ENCODE peak calls at places on chromosome 9, in eight cellular contexts. One of them, this sample, is unnamed.

GRCh38 chr9:134626576-134627416 is 14.8 kb upstream of the COL5A1 start:
- DNase-seq in CD8-positive, alpha-beta memory T cell: no peak
- DNase-seq in A549: no peak
- DNase-seq in prostate gland: no peak
- DNase-seq in ovary: peak; percentile 6
- DNase-seq in HCT116: no peak
- DNase-seq in right cardiac atrium: peak; percentile 35
- DNase-seq in K562: no peak
- DNase-seq in this sample: no peak

GRCh38 chr9:121645853-121646807 is 5.3 kb upstream of the DAB2IP start:
- DNase-seq in HCT116: no peak
- DNase-seq in prostate gland: no peak
- DNase-seq in right cardiac atrium: peak; percentile 57
- DNase-seq in K562: no peak
- DNase-seq in CD8-positive, alpha-beta memory T cell: no peak
- DNase-seq in ovary: no peak
- DNase-seq in A549: no peak
- DNase-seq in this sample: no peak

GRCh38 chr9:100700689-100701318 is 122.9 kb downstream of the CAVIN4 start:
- DNase-seq in prostate gland: no peak
- DNase-seq in A549: peak; percentile 38
- DNase-seq in K562: peak; percentile 32
- DNase-seq in CD8-positive, alpha-beta memory T cell: no peak
- DNase-seq in HCT116: peak; percentile 32
- DNase-seq in ovary: no peak
- DNase-seq in right cardiac atrium: no peak
- DNase-seq in this sample: no peak

GRCh38 chr9:100206899-100207298 is 107.9 kb downstream of the INVS start:
- DNase-seq in CD8-positive, alpha-beta memory T cell: no peak
- DNase-seq in K562: no peak
- DNase-seq in HCT116: no peak
- DNase-seq in A549: no peak
- DNase-seq in ovary: no peak
- DNase-seq in prostate gland: no peak
- DNase-seq in right cardiac atrium: no peak
- DNase-seq in this sample: no peak

GRCh38 chr9:129311638-129312037 is 133.6 kb upstream of the IER5L start:
- DNase-seq in ovary: no peak
- DNase-seq in CD8-positive, alpha-beta memory T cell: no peak
- DNase-seq in prostate gland: no peak
- DNase-seq in right cardiac atrium: no peak
- DNase-seq in A549: no peak
- DNase-seq in K562: no peak
- DNase-seq in HCT116: no peak
- DNase-seq in this sample: peak; percentile 34

GRCh38 chr9:86407022-86407421 is 52.8 kb upstream of the TUT7 start:
- DNase-seq in right cardiac atrium: no peak
- DNase-seq in prostate gland: peak; percentile 63
- DNase-seq in ovary: no peak
- DNase-seq in A549: peak; percentile 22
- DNase-seq in HCT116: no peak
- DNase-seq in K562: no peak
- DNase-seq in CD8-positive, alpha-beta memory T cell: no peak
- DNase-seq in this sample: no peak

GRCh38 chr9:86947146-86948081 is at the start of gene GAS1:
- DNase-seq in ovary: peak; percentile 89
- DNase-seq in K562: peak; percentile 23
- DNase-seq in right cardiac atrium: peak; percentile 95
- DNase-seq in prostate gland: peak; percentile 90
- DNase-seq in HCT116: peak; percentile 41
- DNase-seq in A549: peak; percentile 81
- DNase-seq in CD8-positive, alpha-beta memory T cell: peak; percentile 38
- DNase-seq in this sample: peak; percentile 96

GRCh38 chr9:88218721-88219120 is 80.4 kb upstream of the SPATA31C2 start:
- DNase-seq in prostate gland: no peak
- DNase-seq in ovary: no peak
- DNase-seq in CD8-positive, alpha-beta memory T cell: no peak
- DNase-seq in A549: no peak
- DNase-seq in HCT116: no peak
- DNase-seq in K562: no peak
- DNase-seq in right cardiac atrium: no peak
- DNase-seq in this sample: no peak

GRCh38 chr9:1050125-1050895 is at the start of gene DMRT2:
- DNase-seq in HCT116: peak; percentile 0
- DNase-seq in A549: peak; percentile 85
- DNase-seq in ovary: peak; percentile 36
- DNase-seq in prostate gland: peak; percentile 75
- DNase-seq in K562: peak; percentile 35
- DNase-seq in CD8-positive, alpha-beta memory T cell: no peak
- DNase-seq in right cardiac atrium: peak; percentile 86
- DNase-seq in this sample: peak; percentile 90

GRCh38 chr9:84238652-84239051 is 101.9 kb downstream of the SLC28A3 start:
- DNase-seq in CD8-positive, alpha-beta memory T cell: no peak
- DNase-seq in K562: peak; percentile 12
- DNase-seq in prostate gland: no peak
- DNase-seq in right cardiac atrium: no peak
- DNase-seq in HCT116: peak; percentile 42
- DNase-seq in A549: peak; percentile 63
- DNase-seq in ovary: no peak
- DNase-seq in this sample: no peak

GRCh38 chr9:110753734-110754231 is 85.2 kb downstream of the MUSK start:
- DNase-seq in right cardiac atrium: no peak
- DNase-seq in HCT116: no peak
- DNase-seq in prostate gland: no peak
- DNase-seq in K562: no peak
- DNase-seq in A549: no peak
- DNase-seq in CD8-positive, alpha-beta memory T cell: no peak
- DNase-seq in ovary: no peak
- DNase-seq in this sample: no peak

GRCh38 chr9:128026255-128027165 is 40.6 kb downstream of the NAIF1 start:
- DNase-seq in HCT116: no peak
- DNase-seq in right cardiac atrium: no peak
- DNase-seq in ovary: no peak
- DNase-seq in K562: no peak
- DNase-seq in prostate gland: no peak
- DNase-seq in CD8-positive, alpha-beta memory T cell: peak; percentile 64
- DNase-seq in A549: peak; percentile 42
- DNase-seq in this sample: no peak

GRCh38 chr9:128024761-128025308 is 42.3 kb downstream of the NAIF1 start:
- DNase-seq in CD8-positive, alpha-beta memory T cell: no peak
- DNase-seq in ovary: no peak
- DNase-seq in K562: no peak
- DNase-seq in HCT116: no peak
- DNase-seq in right cardiac atrium: no peak
- DNase-seq in prostate gland: no peak
- DNase-seq in A549: no peak
- DNase-seq in this sample: no peak

GRCh38 chr9:128025756-128026155 is 41.4 kb downstream of the NAIF1 start:
- DNase-seq in ovary: no peak
- DNase-seq in CD8-positive, alpha-beta memory T cell: no peak
- DNase-seq in HCT116: no peak
- DNase-seq in right cardiac atrium: no peak
- DNase-seq in A549: no peak
- DNase-seq in K562: no peak
- DNase-seq in prostate gland: no peak
- DNase-seq in this sample: no peak

GRCh38 chr9:128027705-128028104 is 39.4 kb downstream of the NAIF1 start:
- DNase-seq in ovary: no peak
- DNase-seq in CD8-positive, alpha-beta memory T cell: no peak
- DNase-seq in A549: no peak
- DNase-seq in prostate gland: no peak
- DNase-seq in HCT116: no peak
- DNase-seq in K562: no peak
- DNase-seq in right cardiac atrium: no peak
- DNase-seq in this sample: no peak

GRCh38 chr9:128027166-128027539 is 40.0 kb downstream of the NAIF1 start:
- DNase-seq in CD8-positive, alpha-beta memory T cell: peak; percentile 31
- DNase-seq in A549: no peak
- DNase-seq in HCT116: no peak
- DNase-seq in K562: no peak
- DNase-seq in prostate gland: no peak
- DNase-seq in ovary: no peak
- DNase-seq in right cardiac atrium: no peak
- DNase-seq in this sample: no peak
- H3K4me3 ChIP-seq in CD8-positive, alpha-beta memory T cell: peak overlapping the region; percentile 60
- H3K4me3 ChIP-seq in A549: no peak overlapping the region
- H3K4me3 ChIP-seq in HCT116: no peak overlapping the region
- H3K4me3 ChIP-seq in K562: no peak overlapping the region
- H3K4me3 ChIP-seq in prostate gland: no peak overlapping the region
- H3K4me3 ChIP-seq in ovary: no peak overlapping the region
- H3K4me3 ChIP-seq in right cardiac atrium: no peak overlapping the region
- H3K4me3 ChIP-seq in this sample: no peak overlapping the region

DNA sequence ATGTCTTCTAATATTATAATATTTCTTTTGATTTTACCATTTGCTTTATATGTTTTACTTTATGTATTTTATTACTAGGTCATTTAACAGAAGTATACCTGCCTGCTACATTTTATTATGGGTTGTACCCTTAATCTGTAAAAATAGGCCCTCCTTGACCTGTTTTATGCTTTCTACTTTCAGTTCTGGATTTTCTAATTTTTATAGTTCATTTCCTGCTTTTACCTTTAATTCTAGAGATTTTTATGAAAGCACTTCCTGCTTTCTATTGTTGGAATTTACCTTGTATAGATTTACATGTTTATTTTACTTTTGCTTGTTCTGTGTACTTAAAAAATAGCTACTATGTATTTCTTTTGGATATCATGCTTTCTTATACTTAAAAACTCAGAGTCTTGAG is 20.6 kb downstream of the ZNF618 start:
- DNase-seq in ovary: no peak
- DNase-seq in A549: no peak
- DNase-seq in HCT116: no peak
- DNase-seq in CD8-positive, alpha-beta memory T cell: no peak
- DNase-seq in prostate gland: no peak
- DNase-seq in right cardiac atrium: no peak
- DNase-seq in K562: no peak
- DNase-seq in this sample: no peak
- H3K27ac ChIP-seq in ovary: no peak overlapping the region
- H3K27ac ChIP-seq in A549: no peak overlapping the region
- H3K27ac ChIP-seq in HCT116: no peak overlapping the region
- H3K27ac ChIP-seq in CD8-positive, alpha-beta memory T cell: no peak overlapping the region
- H3K27ac ChIP-seq in prostate gland: no peak overlapping the region
- H3K27ac ChIP-seq in right cardiac atrium: no peak overlapping the region
- H3K27ac ChIP-seq in K562: no peak overlapping the region
- H3K27ac ChIP-seq in this sample: no peak overlapping the region

DNA sequence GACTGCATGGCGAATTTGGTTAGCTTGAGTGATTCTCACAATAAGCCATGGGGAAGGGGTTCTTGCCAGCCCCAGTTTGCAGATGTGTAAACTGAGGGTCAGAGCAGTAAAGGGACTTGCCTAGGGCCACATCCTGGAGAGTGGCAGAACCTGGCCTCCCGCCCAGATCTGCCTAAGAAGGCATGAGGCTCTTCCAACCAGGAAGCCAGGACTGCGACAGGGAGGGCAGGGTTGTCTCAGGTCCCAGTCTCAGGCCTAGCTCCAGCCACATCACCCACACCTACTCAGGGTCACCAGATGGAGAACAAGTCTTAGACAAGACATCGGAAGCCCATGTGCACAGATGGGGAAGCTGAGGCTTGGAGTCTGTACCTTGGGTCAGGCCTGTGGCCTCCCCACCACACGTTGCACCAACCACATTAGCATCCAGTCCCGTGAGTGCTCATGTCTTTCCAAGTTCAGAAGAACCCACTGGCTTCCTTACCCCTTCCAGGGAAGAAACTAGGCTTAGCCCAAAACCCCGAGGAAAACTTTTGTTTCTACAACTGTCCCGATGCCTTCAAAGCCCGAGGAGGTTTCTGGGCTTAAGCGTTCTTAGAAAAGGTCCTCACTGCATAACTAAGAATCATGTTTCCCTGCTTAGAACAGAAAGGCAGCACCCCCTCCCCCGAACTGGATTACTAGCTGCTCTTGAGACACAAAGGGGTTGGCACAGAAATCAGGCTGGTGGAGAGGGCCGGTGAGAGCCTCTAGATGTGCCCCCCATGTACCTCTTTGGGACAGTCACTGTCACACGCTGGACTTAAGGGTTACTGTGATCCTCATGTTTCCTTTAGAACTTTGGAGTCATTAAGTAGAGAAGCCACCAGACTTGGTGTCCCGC is 2.3 kb downstream of the FAM78A start:
- DNase-seq in prostate gland: no peak
- DNase-seq in K562: peak; percentile 83
- DNase-seq in A549: no peak
- DNase-seq in ovary: no peak
- DNase-seq in right cardiac atrium: peak; percentile 53
- DNase-seq in CD8-positive, alpha-beta memory T cell: no peak
- DNase-seq in HCT116: no peak
- DNase-seq in this sample: peak; percentile 51
- H3K4me3 ChIP-seq in prostate gland: no peak overlapping the region
- H3K4me3 ChIP-seq in K562: peak overlapping the region; percentile 65
- H3K4me3 ChIP-seq in A549: no peak overlapping the region
- H3K4me3 ChIP-seq in ovary: peak overlapping the region; percentile 13
- H3K4me3 ChIP-seq in right cardiac atrium: peak overlapping the region; percentile 86
- H3K4me3 ChIP-seq in CD8-positive, alpha-beta memory T cell: peak overlapping the region; percentile 82
- H3K4me3 ChIP-seq in HCT116: no peak overlapping the region
- H3K4me3 ChIP-seq in this sample: peak overlapping the region; percentile 5

GRCh38 chr9:2808105-2808504 is 35.8 kb downstream of the PUM3 start:
- DNase-seq in right cardiac atrium: no peak
- DNase-seq in HCT116: no peak
- DNase-seq in CD8-positive, alpha-beta memory T cell: no peak
- DNase-seq in A549: no peak
- DNase-seq in K562: no peak
- DNase-seq in ovary: no peak
- DNase-seq in prostate gland: no peak
- DNase-seq in this sample: no peak

GRCh38 chr9:2815661-2816060 is 28.2 kb downstream of the PUM3 start:
- DNase-seq in K562: no peak
- DNase-seq in HCT116: no peak
- DNase-seq in right cardiac atrium: no peak
- DNase-seq in A549: no peak
- DNase-seq in prostate gland: no peak
- DNase-seq in ovary: no peak
- DNase-seq in CD8-positive, alpha-beta memory T cell: no peak
- DNase-seq in this sample: no peak

GRCh38 chr9:2809692-2810423 is 34.0 kb downstream of the PUM3 start:
- DNase-seq in prostate gland: no peak
- DNase-seq in right cardiac atrium: no peak
- DNase-seq in ovary: peak; percentile 48
- DNase-seq in K562: no peak
- DNase-seq in A549: peak; percentile 85
- DNase-seq in HCT116: no peak
- DNase-seq in CD8-positive, alpha-beta memory T cell: no peak
- DNase-seq in this sample: no peak

DNA sequence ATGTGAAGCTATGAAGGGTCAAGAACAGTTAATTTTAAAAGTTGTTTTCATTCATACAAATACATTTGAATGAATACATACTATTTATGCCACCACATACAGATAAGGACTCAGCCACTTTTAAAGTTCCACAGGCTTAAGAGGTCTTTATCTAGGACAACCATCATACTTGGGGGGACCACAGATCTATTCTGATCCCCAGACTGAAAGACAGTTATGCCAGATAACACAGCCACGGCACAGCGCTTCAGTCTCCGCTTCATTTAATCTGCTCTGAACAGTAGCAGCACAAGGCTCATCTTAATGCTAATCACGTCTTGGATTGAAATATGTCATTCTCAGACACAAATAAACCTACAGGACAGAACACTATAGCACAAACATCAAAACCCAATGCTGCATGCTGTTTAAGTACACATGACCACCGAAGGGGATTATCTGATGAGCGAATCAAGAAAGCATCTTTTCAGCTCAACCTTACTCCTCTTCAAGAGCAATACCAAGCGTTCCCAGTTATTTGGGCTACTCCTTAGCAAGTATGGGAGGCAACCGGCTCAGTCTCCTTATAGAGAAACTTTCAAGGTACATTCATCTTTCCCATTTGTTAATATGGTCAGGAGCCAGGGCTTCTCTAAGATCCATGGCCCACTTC is 33.3 kb downstream of the PUM3 start:
- DNase-seq in K562: no peak
- DNase-seq in A549: peak; percentile 9
- DNase-seq in HCT116: no peak
- DNase-seq in prostate gland: no peak
- DNase-seq in CD8-positive, alpha-beta memory T cell: no peak
- DNase-seq in right cardiac atrium: no peak
- DNase-seq in ovary: no peak
- DNase-seq in this sample: no peak
- H3K27ac ChIP-seq in K562: no peak overlapping the region
- H3K27ac ChIP-seq in A549: peak overlapping the region; percentile 94
- H3K27ac ChIP-seq in HCT116: no peak overlapping the region
- H3K27ac ChIP-seq in prostate gland: no peak overlapping the region
- H3K27ac ChIP-seq in CD8-positive, alpha-beta memory T cell: no peak overlapping the region
- H3K27ac ChIP-seq in right cardiac atrium: peak overlapping the region; percentile 30
- H3K27ac ChIP-seq in ovary: peak overlapping the region; percentile 75
- H3K27ac ChIP-seq in this sample: peak overlapping the region; percentile 55

This sample was measured in kidney.